ENCODE peak calls at places on chromosome 15, in ten cellular contexts. V, X, D, E, B, N, G, L, T and W are unnamed samples.
A peak's percentile ranks its signal among the peaks of the same experiment; 100 is the strongest.

GRCh38 chr15:58212909-58213526 is 74.8 kb downstream of the AQP9 start:
- DNase-seq in V (peak; percentile 78), X (peak; percentile 34), D (no peak), E (no peak), B (no peak), N (no peak), G (no peak), L (no peak), T (no peak), W (no peak)

GRCh38 chr15:82624008-82624407 is 23.2 kb downstream of the CPEB1 start:
- DNase-seq in V (no peak), X (peak; percentile 20), D (no peak), E (no peak), B (no peak), N (no peak), G (no peak), L (no peak), T (no peak), W (no peak)

GRCh38 chr15:53976844-53977392 is 1.3 kb upstream of the UNC13C start:
- DNase-seq in V (no peak), X (peak; percentile 8), D (no peak), E (no peak), B (no peak), N (no peak), G (peak; percentile 45), L (no peak), T (no peak), W (no peak)

GRCh38 chr15:80587816-80588456 is 107.2 kb upstream of the ABHD17C start:
- DNase-seq in V (peak; percentile 78), X (peak; percentile 27), D (no peak), E (no peak), B (no peak), N (no peak), G (no peak), L (no peak), T (no peak), W (peak; percentile 14)

GRCh38 chr15:59685737-59686297 is 3.3 kb downstream of the BNIP2 start:
- DNase-seq in V (peak; percentile 72), X (no peak), D (no peak), E (no peak), B (no peak), N (no peak), G (no peak), L (no peak), T (no peak), W (no peak)

GRCh38 chr15:55770808-55771207 is 27.9 kb upstream of the PRTG start:
- DNase-seq in V (peak; percentile 52), X (no peak), D (no peak), E (no peak), B (no peak), N (no peak), G (no peak), L (no peak), T (no peak), W (no peak)

GRCh38 chr15:95733931-95734330 is 596.6 kb upstream of the NR2F2 start:
- DNase-seq in V (no peak), X (peak; percentile 21), D (no peak), E (no peak), B (no peak), N (no peak), G (no peak), L (no peak), T (no peak), W (no peak)

GRCh38 chr15:78298983-78299301 is 467 bp downstream of the SKIC8 start:
- DNase-seq in V (peak; percentile 37), X (no peak), D (no peak), E (no peak), B (no peak), N (no peak), G (no peak), L (no peak), T (no peak), W (no peak)

GRCh38 chr15:48112242-48112641 is 8.5 kb upstream of the SLC24A5 start:
- DNase-seq in V (peak; percentile 15), X (peak; percentile 51), D (no peak), E (no peak), B (no peak), N (no peak), G (no peak), L (no peak), T (no peak), W (no peak)

GRCh38 chr15:86872782-86873181 is 793.1 kb downstream of the AGBL1 start:
- DNase-seq in V (no peak), X (no peak), D (no peak), E (no peak), B (no peak), N (no peak), G (no peak), L (no peak), T (no peak), W (no peak)

GRCh38 chr15:49282366-49282765 is 112.3 kb downstream of the GALK2 start:
- DNase-seq in V (peak; percentile 54), X (no peak), D (no peak), E (no peak), B (no peak), N (no peak), G (no peak), L (no peak), T (no peak), W (peak; percentile 41)

GRCh38 chr15:57460208-57460816 is 84.0 kb downstream of the CGNL1 start:
- DNase-seq in V (no peak), X (no peak), D (no peak), E (no peak), B (no peak), N (no peak), G (no peak), L (no peak), T (no peak), W (no peak)

GRCh38 chr15:99019558-99020540 is 12.3 kb upstream of the PGPEP1L start:
- DNase-seq in V (peak; percentile 88), X (peak; percentile 61), D (no peak), E (no peak), B (no peak), N (no peak), G (no peak), L (no peak), T (no peak), W (peak; percentile 52)

GRCh38 chr15:99055555-99056134 is 48.1 kb upstream of the PGPEP1L start:
- DNase-seq in V (no peak), X (no peak), D (no peak), E (no peak), B (no peak), N (no peak), G (no peak), L (no peak), T (no peak), W (no peak)

GRCh38 chr15:60773893-60774292 is 295.0 kb upstream of the ICE2 start:
- DNase-seq in V (peak; percentile 23), X (no peak), D (no peak), E (no peak), B (no peak), N (no peak), G (no peak), L (no peak), T (no peak), W (no peak)

GRCh38 chr15:29087521-29088285 is 181.9 kb downstream of the NSMCE3 start:
- DNase-seq in V (no peak), X (no peak), D (no peak), E (no peak), B (no peak), N (no peak), G (peak; percentile 18), L (no peak), T (no peak), W (no peak)
- H3K4me3 ChIP-seq in V (no peak overlapping the region), X (no peak overlapping the region), D (no peak overlapping the region), E (no peak overlapping the region), B (no peak overlapping the region), N (no peak overlapping the region), G (no peak overlapping the region), L (no peak overlapping the region), T (no peak overlapping the region), W (no peak overlapping the region)

GRCh38 chr15:31096563-31096962 is 5.0 kb downstream of the TRPM1 start:
- DNase-seq in V (no peak), X (no peak), D (no peak), E (no peak), B (no peak), N (no peak), G (no peak), L (no peak), T (no peak), W (no peak)
- H3K4me3 ChIP-seq in V (no peak overlapping the region), X (no peak overlapping the region), D (no peak overlapping the region), E (no peak overlapping the region), B (no peak overlapping the region), N (no peak overlapping the region), G (no peak overlapping the region), L (no peak overlapping the region), T (no peak overlapping the region), W (no peak overlapping the region)

GRCh38 chr15:85684174-85684710 is 110.5 kb downstream of the KLHL25 start:
- DNase-seq in V (no peak), X (no peak), D (no peak), E (no peak), B (no peak), N (no peak), G (no peak), L (no peak), T (no peak), W (no peak)

GRCh38 chr15:85688703-85689102 is 106.0 kb downstream of the KLHL25 start:
- DNase-seq in V (no peak), X (no peak), D (no peak), E (no peak), B (no peak), N (no peak), G (no peak), L (no peak), T (no peak), W (no peak)

GRCh38 chr15:85689729-85690128 is 105.0 kb downstream of the KLHL25 start:
- DNase-seq in V (peak; percentile 72), X (no peak), D (peak; percentile 76), E (no peak), B (peak; percentile 56), N (no peak), G (peak; percentile 66), L (peak; percentile 85), T (peak; percentile 70), W (peak; percentile 51)

GRCh38 chr15:85685366-85685765 is 109.4 kb downstream of the KLHL25 start:
- DNase-seq in V (no peak), X (no peak), D (no peak), E (no peak), B (no peak), N (no peak), G (no peak), L (no peak), T (no peak), W (no peak)

DNA sequence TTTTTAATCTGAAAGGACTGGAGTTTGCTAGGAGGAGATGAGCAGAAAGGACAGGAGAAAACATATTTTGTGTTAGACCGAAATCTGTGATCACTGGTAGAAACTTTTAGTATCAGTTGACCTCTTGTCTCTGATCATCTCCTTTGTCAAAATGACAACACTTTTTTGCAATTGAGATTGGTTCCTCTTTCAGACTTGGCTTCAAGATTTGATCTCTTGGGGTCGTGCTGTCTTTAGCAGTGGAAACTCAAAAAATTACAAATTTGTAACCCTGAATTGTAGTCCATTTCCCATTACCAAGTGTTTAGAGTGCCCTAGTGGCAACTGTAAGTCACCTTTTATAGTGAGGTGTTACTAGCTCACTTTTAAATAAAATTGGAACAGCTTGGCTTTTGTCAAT is 107.4 kb downstream of the KLHL25 start:
- DNase-seq in V (no peak), X (no peak), D (no peak), E (no peak), B (no peak), N (no peak), G (no peak), L (no peak), T (no peak), W (no peak)
- H3K4me3 ChIP-seq in V (no peak overlapping the region), X (no peak overlapping the region), D (no peak overlapping the region), E (no peak overlapping the region), B (no peak overlapping the region), N (no peak overlapping the region), G (no peak overlapping the region), L (no peak overlapping the region), T (no peak overlapping the region), W (no peak overlapping the region)

GRCh38 chr15:39784125-39784524 is 1.5 kb upstream of the FSIP1 start:
- DNase-seq in V (peak; percentile 64), X (peak; percentile 69), D (no peak), E (no peak), B (no peak), N (no peak), G (no peak), L (no peak), T (no peak), W (no peak)
- H3K4me3 ChIP-seq in V (peak overlapping the region; percentile 87), X (peak overlapping the region; percentile 97), D (no peak overlapping the region), E (no peak overlapping the region), B (no peak overlapping the region), N (no peak overlapping the region), G (no peak overlapping the region), L (no peak overlapping the region), T (no peak overlapping the region), W (peak overlapping the region; percentile 80)